ENCODE peak calls at places on chromosomes 1 and 21, in seven cellular contexts. E is H1, U is IMR-90, P is mesendoderm, S is trophoblast cell, D is H9, H is mesenchymal stem cell. Q is an unnamed sample.

GRCh38 chr1:28417441-28418277 is 48.1 kb downstream of the PHACTR4 start:
- DNase-seq in U (peak), S (peak), P (no peak), H (peak), E (no peak), D (no peak), Q (no peak)

GRCh38 chr1:7302126-7302525 is 469.0 kb upstream of the VAMP3 start:
- DNase-seq in P (no peak), U (no peak), E (peak), S (no peak), D (no peak), H (no peak), Q (no peak)

GRCh38 chr1:66564250-66564649 is 30.3 kb downstream of the SGIP1 start:
- DNase-seq in H (peak), D (no peak), S (peak), U (peak), P (no peak), E (no peak), Q (no peak)

GRCh38 chr1:197924516-197925123 is 7.4 kb downstream of the LHX9 start:
- DNase-seq in D (no peak), E (no peak), S (peak), P (peak), U (peak), H (peak), Q (peak)

GRCh38 chr1:19710825-19711611 is 46.3 kb downstream of the HTR6 start:
- DNase-seq in P (no peak), S (no peak), H (no peak), D (no peak), U (no peak), E (no peak), Q (no peak)

GRCh38 chr21:25567472-25567871 is 39.8 kb downstream of the MRPL39 start:
- DNase-seq in S (no peak), H (no peak), E (no peak), U (no peak), D (no peak), P (peak), Q (no peak)

GRCh38 chr1:212655668-212656440 is 43.8 kb downstream of the BATF3 start:
- DNase-seq in P (peak), E (no peak), H (peak), S (peak), D (peak), U (peak), Q (no peak)

GRCh38 chr1:54086754-54087153 is 33.3 kb downstream of the TCEANC2 start:
- DNase-seq in H (no peak), D (no peak), U (no peak), P (no peak), S (no peak), E (no peak), Q (no peak)

GRCh38 chr1:153985984-153986761 is at the start of gene RAB13:
- DNase-seq in D (peak), U (peak), S (peak), P (peak), E (peak), H (peak), Q (peak)

GRCh38 chr1:23367791-23368561 is 1.7 kb downstream of the ZNF436 start:
- DNase-seq in P (peak), S (peak), U (peak), H (peak), E (peak), D (peak), Q (peak)

GRCh38 chr1:220803401-220804201 is 16.9 kb downstream of the MTARC1 start:
- DNase-seq in D (no peak), P (peak), S (peak), E (no peak), U (peak), H (peak), Q (no peak)

GRCh38 chr1:68339505-68339904 is 107.2 kb upstream of the WLS start:
- DNase-seq in U (peak), D (no peak), E (no peak), P (no peak), H (peak), S (peak), Q (no peak)

GRCh38 chr1:71196685-71197084 is 115.8 kb upstream of the ZRANB2 start:
- DNase-seq in U (peak), H (peak), D (no peak), E (no peak), P (no peak), S (peak), Q (no peak)

GRCh38 chr1:215824245-215824644 is 257.1 kb downstream of the KCTD3 start:
- DNase-seq in D (peak), S (peak), P (peak), U (peak), H (peak), E (peak), Q (no peak)

GRCh38 chr1:245153645-245154428 is 948 bp upstream of the KIF26B start:
- DNase-seq in E (peak), P (peak), U (no peak), D (peak), S (peak), H (peak), Q (peak)

GRCh38 chr1:163074716-163075284 is 5.6 kb downstream of the RGS4 start:
- DNase-seq in E (no peak), H (no peak), U (no peak), D (no peak), S (no peak), P (no peak), Q (no peak)

GRCh38 chr1:46131727-46132528 is 501 bp downstream of the PIK3R3 start:
- DNase-seq in D (no peak), U (peak), S (peak), P (peak), E (peak), H (peak), Q (no peak)

DNA sequence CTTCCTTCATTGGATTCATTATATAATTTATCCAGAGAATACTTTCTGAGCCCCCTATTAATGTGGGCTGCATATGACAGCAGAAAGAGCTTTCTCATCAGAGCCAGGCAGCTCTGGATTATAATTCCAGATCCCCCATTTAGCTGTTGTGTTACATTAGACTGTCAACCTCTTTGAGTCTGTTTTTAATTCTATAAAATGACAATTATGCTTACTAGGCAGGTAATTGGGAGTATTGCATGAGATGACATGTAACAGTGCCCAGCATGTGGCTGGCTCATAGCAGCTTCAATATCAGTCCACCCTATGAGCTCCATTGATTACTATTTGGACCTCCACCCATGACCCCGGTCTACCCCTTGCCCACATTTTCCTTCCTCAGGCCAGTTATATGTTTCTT is 49.6 kb downstream of the ABCA4 start:
- DNase-seq in U (no peak), D (no peak), E (no peak), P (no peak), H (no peak), S (no peak), Q (no peak)
- H3K18ac ChIP-seq in U (no peak), D (no peak), E (no peak), P (no peak), H (no peak), S (no peak), Q (no peak)

GRCh38 chr1:32357619-32358018 is 4.7 kb downstream of the FAM229A start:
- DNase-seq in D (no peak), S (no peak), P (no peak), U (no peak), H (no peak), E (no peak), Q (no peak)
- H3K18ac ChIP-seq in D (no peak), S (no peak), P (no peak), U (no peak), H (no peak), E (no peak), Q (no peak)

DNA sequence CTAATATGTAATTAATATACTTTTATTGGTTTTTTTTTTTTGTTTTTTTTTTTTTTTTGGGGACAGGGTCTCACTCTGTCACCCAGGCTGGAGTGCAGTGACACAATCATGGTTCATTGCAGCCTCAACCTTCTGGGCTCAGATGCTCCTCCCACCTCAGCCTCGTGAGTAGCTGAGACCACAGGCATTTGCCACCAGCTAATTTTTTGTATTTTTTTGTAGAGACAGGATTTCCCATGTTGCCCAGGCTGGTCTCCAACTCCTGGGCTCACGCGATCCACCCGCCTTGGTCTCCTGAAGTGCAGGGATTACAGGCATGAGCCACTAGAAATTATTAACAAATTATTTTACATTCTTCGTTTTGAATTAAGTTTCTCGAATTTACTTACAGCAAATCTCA is 16.8 kb upstream of the POGZ start:
- DNase-seq in P (peak), H (no peak), D (no peak), S (peak), U (no peak), E (no peak), Q (no peak)
- H3K18ac ChIP-seq in P (no peak), H (no peak), D (no peak), S (no peak), U (no peak), E (no peak), Q (no peak)

DNA sequence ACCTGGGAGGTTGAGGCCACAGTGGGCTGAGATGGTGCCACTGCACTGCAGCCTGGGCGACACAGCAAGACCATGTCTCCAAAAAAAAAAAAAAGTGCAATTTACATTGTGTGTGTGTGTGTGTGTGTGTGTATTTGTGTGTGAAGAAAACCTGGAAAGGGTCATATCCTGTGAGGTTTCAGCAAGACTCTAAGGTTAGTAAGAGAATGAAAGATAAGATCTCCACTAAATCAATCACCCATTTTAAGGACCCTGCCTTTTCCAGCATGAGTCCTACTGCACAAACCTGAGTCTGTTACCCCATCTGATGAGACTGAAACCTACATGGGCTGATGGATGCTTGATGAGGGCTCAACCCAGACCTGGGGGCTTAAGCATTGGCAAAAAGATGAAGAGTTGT is 4.9 kb upstream of the C1orf74 start:
- DNase-seq in P (no peak), S (no peak), U (no peak), E (no peak), D (no peak), H (no peak), Q (no peak)
- H3K18ac ChIP-seq in P (no peak), S (no peak), U (no peak), E (no peak), D (no peak), H (no peak), Q (no peak)

DNA sequence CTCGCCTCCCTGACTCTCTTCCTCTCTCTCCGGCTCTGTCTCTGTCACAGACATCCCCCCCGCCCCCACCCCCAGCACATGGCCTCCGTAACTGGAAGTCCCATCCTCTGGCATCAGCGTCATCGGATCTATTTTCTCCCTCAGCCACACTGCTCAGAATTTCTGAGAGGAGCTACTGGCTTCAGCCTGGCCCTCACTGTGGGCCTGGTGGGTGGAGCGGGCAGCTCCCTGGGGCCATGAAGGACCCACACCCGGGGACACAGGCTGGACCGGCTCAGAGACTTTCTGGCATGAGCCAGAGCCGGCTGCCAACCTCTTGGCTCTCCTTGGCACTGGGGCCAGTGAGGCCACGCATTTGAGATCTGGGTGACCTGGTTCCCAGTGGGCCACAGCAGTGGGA is 61.2 kb upstream of the CASZ1 start:
- DNase-seq in U (no peak), H (no peak), P (no peak), E (no peak), D (no peak), S (no peak), Q (no peak)
- H3K18ac ChIP-seq in U (no peak), H (no peak), P (no peak), E (no peak), D (no peak), S (no peak), Q (peak)

GRCh38 chr21:21632926-21633325 is 634.7 kb downstream of the NCAM2 start:
- DNase-seq in H (no peak), P (no peak), D (no peak), U (no peak), E (no peak), S (no peak), Q (no peak)
- H3K18ac ChIP-seq in H (no peak), P (no peak), D (no peak), U (no peak), E (no peak), S (no peak), Q (no peak)

DNA sequence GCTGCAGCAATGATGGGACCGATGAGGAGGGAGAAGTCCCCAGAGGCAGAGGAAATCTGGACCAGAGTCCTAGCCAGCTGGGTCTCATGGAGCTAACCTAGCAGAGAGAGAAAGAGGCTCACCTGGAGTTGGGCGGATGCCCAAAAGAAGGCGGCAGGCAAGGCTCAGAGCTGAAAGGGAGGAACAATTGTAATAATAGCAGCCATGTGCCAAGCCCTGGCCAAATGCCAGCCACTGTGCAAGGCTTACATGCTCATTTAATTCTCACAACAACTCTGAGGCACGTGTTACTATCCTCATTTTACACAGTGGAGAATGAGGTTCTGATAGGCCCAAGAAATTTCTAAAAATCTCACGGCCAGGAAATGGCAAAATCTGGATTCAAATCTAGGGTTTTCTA is 50.0 kb upstream of the ZNF648 start:
- DNase-seq in H (no peak), U (no peak), E (peak), S (no peak), D (no peak), P (no peak), Q (no peak)
- H3K18ac ChIP-seq in H (no peak), U (no peak), E (no peak), S (no peak), D (no peak), P (no peak), Q (no peak)

GRCh38 chr21:40179167-40179566 is 311.9 kb downstream of the PCP4 start:
- DNase-seq in H (no peak), E (no peak), P (no peak), U (no peak), D (no peak), S (no peak), Q (no peak)
- H3K18ac ChIP-seq in H (no peak), E (no peak), P (no peak), U (no peak), D (no peak), S (no peak), Q (peak)

Q was measured in neuronal stem cell.